ENCODE peak calls at places on chromosomes 12 and 14, in ten cellular contexts. P is GM23338, O is IMR-90, T is K562, K is hepatocyte, Q is fibroblast of lung, U is mammary epithelial cell, E is neural progenitor cell, W is neuronal stem cell, N is H9. Z is an unnamed sample.
A peak's percentile ranks its signal among the peaks of the same experiment; 100 is the strongest.

GRCh38 chr12:1865284-1865866 is 45.0 kb downstream of the LRTM2 start:
- DNase-seq in P (peak; percentile 19), O (no peak), T (no peak), K (no peak), Q (peak; percentile 2), U (no peak), E (no peak), W (no peak), N (peak; percentile 30), Z (no peak)

GRCh38 chr12:3186546-3187237 is 109.5 kb downstream of the TSPAN9 start:
- DNase-seq in P (no peak), O (peak; percentile 32), T (no peak), K (no peak), Q (no peak), U (no peak), E (no peak), W (no peak), N (no peak), Z (no peak)

GRCh38 chr14:59394268-59394667 is 70.9 kb downstream of the GPR135 start:
- DNase-seq in P (no peak), O (no peak), T (no peak), K (no peak), Q (no peak), U (peak; percentile 42), E (no peak), W (no peak), N (no peak), Z (no peak)

GRCh38 chr12:32533971-32534590 is 134.7 kb downstream of the FGD4 start:
- DNase-seq in P (peak; percentile 52), O (peak; percentile 98), T (no peak), K (peak; percentile 84), Q (peak; percentile 99), U (peak; percentile 73), E (peak; percentile 24), W (no peak), N (peak; percentile 47), Z (peak; percentile 53)

GRCh38 chr12:99386907-99387306 is 260.6 kb upstream of the GARIN6 start:
- DNase-seq in P (peak; percentile 80), O (peak; percentile 8), T (no peak), K (peak; percentile 46), Q (peak; percentile 37), U (peak; percentile 11), E (peak; percentile 65), W (no peak), N (no peak), Z (no peak)

GRCh38 chr14:69355155-69355954 is 42.7 kb downstream of the ERH start:
- DNase-seq in P (no peak), O (no peak), T (no peak), K (peak; percentile 34), Q (no peak), U (no peak), E (no peak), W (no peak), N (no peak), Z (no peak)

GRCh38 chr12:122072031-122072970 is 6.3 kb upstream of the MLXIP start:
- DNase-seq in P (no peak), O (peak; percentile 95), T (no peak), K (peak; percentile 69), Q (peak; percentile 94), U (peak; percentile 80), E (peak; percentile 26), W (no peak), N (no peak), Z (peak; percentile 66)

GRCh38 chr14:50667491-50668007 is 557 bp downstream of the SAV1 start:
- DNase-seq in P (peak; percentile 74), O (no peak), T (peak; percentile 25), K (peak; percentile 53), Q (no peak), U (peak; percentile 48), E (no peak), W (peak; percentile 18), N (peak; percentile 58), Z (peak; percentile 51)

GRCh38 chr14:68580096-68580640 is 212.7 kb downstream of the ZFP36L1 start:
- DNase-seq in P (no peak), O (no peak), T (no peak), K (no peak), Q (no peak), U (no peak), E (no peak), W (no peak), N (no peak), Z (no peak)

GRCh38 chr12:96120359-96121100 is 73.6 kb upstream of the ELK3 start:
- DNase-seq in P (peak; percentile 30), O (no peak), T (peak; percentile 18), K (no peak), Q (peak; percentile 26), U (no peak), E (peak; percentile 29), W (no peak), N (peak; percentile 51), Z (no peak)

GRCh38 chr14:105903971-105904370 is 377.6 kb downstream of the TMEM121 start:
- DNase-seq in P (no peak), O (no peak), T (no peak), K (no peak), Q (no peak), U (no peak), E (no peak), W (no peak), N (no peak), Z (no peak)

GRCh38 chr14:95979339-95980042 is 59.7 kb upstream of the C14orf132 start:
- DNase-seq in P (peak; percentile 94), O (no peak), T (no peak), K (no peak), Q (no peak), U (no peak), E (peak; percentile 65), W (no peak), N (peak; percentile 73), Z (no peak)

GRCh38 chr12:80778005-80778541 is 61.4 kb downstream of the MYF5 start:
- DNase-seq in P (no peak), O (peak; percentile 94), T (no peak), K (peak; percentile 71), Q (peak; percentile 97), U (peak; percentile 97), E (no peak), W (no peak), N (no peak), Z (peak; percentile 26)

GRCh38 chr12:3003593-3003992 is 44.4 kb downstream of the TEAD4 start:
- DNase-seq in P (peak; percentile 39), O (no peak), T (no peak), K (no peak), Q (no peak), U (no peak), E (no peak), W (no peak), N (peak; percentile 66), Z (no peak)

GRCh38 chr14:78566859-78567172 is 396.6 kb downstream of the NRXN3 start:
- DNase-seq in P (no peak), O (no peak), T (no peak), K (no peak), Q (no peak), U (no peak), E (no peak), W (no peak), N (no peak), Z (no peak)
- H3K4me2 ChIP-seq in P (no peak overlapping the region), O (no peak overlapping the region), T (no peak overlapping the region), K (no peak overlapping the region), Q (no peak overlapping the region), U (no peak overlapping the region), E (no peak overlapping the region), W (no peak overlapping the region), N (no peak overlapping the region), Z (no peak overlapping the region)

GRCh38 chr12:54526800-54527630 is 22.4 kb upstream of the PDE1B start:
- DNase-seq in P (peak; percentile 93), O (peak; percentile 5), T (peak; percentile 76), K (peak; percentile 54), Q (peak; percentile 15), U (peak; percentile 14), E (peak; percentile 82), W (peak; percentile 75), N (peak; percentile 92), Z (peak; percentile 18)
- H3K4me2 ChIP-seq in P (peak overlapping the region; percentile 17), O (no peak overlapping the region), T (no peak overlapping the region), K (no peak overlapping the region), Q (no peak overlapping the region), U (no peak overlapping the region), E (no peak overlapping the region), W (no peak overlapping the region), N (no peak overlapping the region), Z (no peak overlapping the region)

GRCh38 chr14:31970744-31971143 is 106.4 kb upstream of the ARHGAP5 start:
- DNase-seq in P (no peak), O (no peak), T (no peak), K (no peak), Q (no peak), U (no peak), E (no peak), W (no peak), N (no peak), Z (no peak)

GRCh38 chr14:31969371-31969770 is 107.7 kb upstream of the ARHGAP5 start:
- DNase-seq in P (no peak), O (no peak), T (no peak), K (peak; percentile 38), Q (no peak), U (no peak), E (no peak), W (no peak), N (no peak), Z (no peak)

GRCh38 chr14:31968912-31969311 is 108.2 kb upstream of the ARHGAP5 start:
- DNase-seq in P (no peak), O (no peak), T (no peak), K (no peak), Q (no peak), U (no peak), E (no peak), W (no peak), N (no peak), Z (no peak)

GRCh38 chr14:31969841-31970240 is 107.3 kb upstream of the ARHGAP5 start:
- DNase-seq in P (no peak), O (no peak), T (no peak), K (no peak), Q (no peak), U (no peak), E (no peak), W (no peak), N (no peak), Z (no peak)

DNA sequence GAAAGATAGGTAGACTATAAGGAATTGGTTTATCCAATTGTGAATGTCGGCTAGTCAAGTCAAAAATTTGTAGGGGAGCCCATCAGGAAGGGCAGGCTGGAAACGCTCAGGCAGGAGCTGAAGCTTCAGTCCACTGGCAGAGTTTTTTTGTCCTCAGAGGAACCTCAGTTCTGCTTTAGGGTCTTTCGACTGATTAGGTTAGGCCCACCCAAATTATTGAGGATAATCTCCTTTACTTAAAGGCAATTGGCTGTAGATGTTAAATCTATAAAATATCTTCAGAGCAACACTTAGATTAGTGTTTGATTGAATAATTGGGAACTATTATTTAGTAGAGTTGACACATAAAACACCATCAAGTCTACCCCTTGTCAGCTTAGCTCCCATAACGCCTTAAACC is 105.5 kb upstream of the ARHGAP5 start:
- DNase-seq in P (no peak), O (no peak), T (no peak), K (no peak), Q (no peak), U (no peak), E (no peak), W (no peak), N (no peak), Z (no peak)
- H3K4me2 ChIP-seq in P (no peak overlapping the region), O (no peak overlapping the region), T (no peak overlapping the region), K (no peak overlapping the region), Q (no peak overlapping the region), U (no peak overlapping the region), E (no peak overlapping the region), W (no peak overlapping the region), N (no peak overlapping the region), Z (no peak overlapping the region)

DNA sequence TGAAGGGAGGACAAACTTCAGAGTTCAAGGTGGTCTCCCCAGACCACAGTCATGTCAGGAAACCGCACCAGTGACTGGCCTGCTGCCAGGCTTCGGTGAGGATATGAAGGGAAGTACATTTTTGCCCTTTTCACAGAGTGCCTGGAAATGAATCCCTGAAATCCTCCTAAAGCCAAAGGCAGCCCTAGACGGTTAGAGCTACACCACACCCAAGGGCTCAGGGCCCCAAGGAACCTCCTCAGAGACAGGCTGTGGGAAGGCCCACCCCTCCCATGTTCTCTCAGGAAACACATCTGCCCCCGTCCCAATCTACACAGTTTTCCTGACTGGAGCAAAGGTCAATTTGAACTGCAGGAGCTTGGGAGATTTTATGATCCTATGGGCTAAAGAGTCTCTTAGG is 9.3 kb upstream of the RNASE1 start:
- DNase-seq in P (no peak), O (no peak), T (no peak), K (peak; percentile 20), Q (no peak), U (no peak), E (no peak), W (no peak), N (no peak), Z (no peak)
- H3K4me2 ChIP-seq in P (no peak overlapping the region), O (no peak overlapping the region), T (no peak overlapping the region), K (peak overlapping the region; percentile 47), Q (no peak overlapping the region), U (no peak overlapping the region), E (no peak overlapping the region), W (no peak overlapping the region), N (no peak overlapping the region), Z (no peak overlapping the region)

Z was measured in PC-9.